ENCODE peak calls at places on chromosomes 12 and 14, in nine cellular contexts. F is aorta; E is lower lobe of right lung; D is mucosa of descending colon; K is neuronal stem cell; N is colonic mucosa; H is lung; B is CD8-positive, alpha-beta memory T cell; G is ovary. X is an unnamed sample.
A peak's percentile ranks its signal among the peaks of the same experiment; 100 is the strongest.

GRCh38 chr14:20460458-20461229 is 590 bp downstream of the PIP4P1 start:
- DNase-seq in F (no peak), E (peak; percentile 74), K (no peak), B (peak; percentile 63), H (peak; percentile 70), N (peak; percentile 79), G (peak; percentile 36), D (peak; percentile 86), X (peak; percentile 73)

GRCh38 chr12:110349521-110350151 is 53.9 kb downstream of the ANAPC7 start:
- DNase-seq in K (no peak), H (no peak), G (no peak), E (no peak), N (no peak), F (no peak), D (no peak), B (no peak), X (peak; percentile 39)

GRCh38 chr12:57767317-57767716 is 439 bp upstream of the CYP27B1 start:
- DNase-seq in D (no peak), E (no peak), K (no peak), F (no peak), H (no peak), G (no peak), N (no peak), B (no peak), X (no peak)

GRCh38 chr14:20415723-20416622 is 2.7 kb upstream of the TEP1 start:
- DNase-seq in B (peak; percentile 10), N (peak; percentile 79), H (no peak), G (no peak), F (no peak), E (no peak), D (no peak), K (no peak), X (peak; percentile 52)

GRCh38 chr12:41497362-41497761 is 309.2 kb downstream of the PDZRN4 start:
- DNase-seq in N (no peak), K (no peak), H (no peak), G (no peak), F (no peak), B (no peak), E (no peak), D (no peak), X (no peak)

GRCh38 chr14:100486025-100486828 is 101.0 kb downstream of the BEGAIN start:
- DNase-seq in K (peak; percentile 84), D (peak; percentile 78), B (peak; percentile 27), E (peak; percentile 60), G (peak; percentile 85), F (peak; percentile 79), N (peak; percentile 62), H (no peak), X (peak; percentile 42)

GRCh38 chr12:20109667-20110066 is 258.7 kb upstream of the PDE3A start:
- DNase-seq in F (no peak), B (no peak), G (no peak), D (no peak), K (no peak), N (no peak), E (no peak), H (no peak), X (no peak)

GRCh38 chr12:29769162-29769820 is 14.5 kb downstream of the TMTC1 start:
- DNase-seq in F (no peak), H (no peak), G (no peak), E (no peak), B (no peak), D (no peak), N (no peak), K (no peak), X (no peak)

GRCh38 chr12:81077329-81077685 is 572 bp upstream of the ACSS3 start:
- DNase-seq in B (no peak), E (no peak), D (no peak), G (peak; percentile 53), F (no peak), K (peak; percentile 57), N (no peak), H (peak; percentile 46), X (no peak)

GRCh38 chr14:101508948-101509729 is 52.2 kb upstream of the DIO3 start:
- DNase-seq in D (peak; percentile 6), H (no peak), F (no peak), G (peak; percentile 19), N (no peak), B (no peak), K (no peak), E (peak; percentile 30), X (no peak)

GRCh38 chr12:115511971-115512370 is 765.5 kb downstream of the MED13L start:
- DNase-seq in D (no peak), F (no peak), K (no peak), E (no peak), N (no peak), G (no peak), B (no peak), H (no peak), X (no peak)

GRCh38 chr12:31929140-31929526 is 30.1 kb upstream of the RESF1 start:
- DNase-seq in E (no peak), G (no peak), B (no peak), N (no peak), H (no peak), K (no peak), D (no peak), F (no peak), X (no peak)

GRCh38 chr14:35441160-35441559 is 36.6 kb upstream of the NFKBIA start:
- DNase-seq in E (no peak), K (no peak), B (no peak), D (no peak), F (no peak), H (no peak), G (no peak), N (no peak), X (no peak)

GRCh38 chr14:76011959-76012802 is 26.6 kb downstream of the IFT43 start:
- DNase-seq in E (no peak), K (no peak), N (no peak), D (no peak), B (no peak), H (no peak), F (peak; percentile 80), G (peak; percentile 41), X (no peak)

GRCh38 chr12:16796168-16796567 is 190.2 kb upstream of the LMO3 start:
- DNase-seq in F (no peak), B (no peak), D (no peak), H (no peak), N (no peak), G (no peak), E (no peak), K (no peak), X (peak; percentile 22)

GRCh38 chr14:99191663-99192621 is 80.1 kb downstream of the BCL11B start:
- DNase-seq in H (peak; percentile 53), G (peak; percentile 71), K (no peak), N (peak; percentile 36), B (peak; percentile 27), F (peak; percentile 76), D (peak; percentile 43), E (no peak), X (peak; percentile 81)

GRCh38 chr12:106672308-106673085 is 89.7 kb downstream of the RFX4 start:
- DNase-seq in N (no peak), F (no peak), K (peak; percentile 82), H (no peak), G (no peak), D (no peak), B (no peak), E (no peak), X (no peak)
- H3K4me3 ChIP-seq in N (no peak overlapping the region), F (no peak overlapping the region), K (no peak overlapping the region), H (no peak overlapping the region), G (no peak overlapping the region), D (no peak overlapping the region), B (no peak overlapping the region), E (no peak overlapping the region), X (no peak overlapping the region)

DNA sequence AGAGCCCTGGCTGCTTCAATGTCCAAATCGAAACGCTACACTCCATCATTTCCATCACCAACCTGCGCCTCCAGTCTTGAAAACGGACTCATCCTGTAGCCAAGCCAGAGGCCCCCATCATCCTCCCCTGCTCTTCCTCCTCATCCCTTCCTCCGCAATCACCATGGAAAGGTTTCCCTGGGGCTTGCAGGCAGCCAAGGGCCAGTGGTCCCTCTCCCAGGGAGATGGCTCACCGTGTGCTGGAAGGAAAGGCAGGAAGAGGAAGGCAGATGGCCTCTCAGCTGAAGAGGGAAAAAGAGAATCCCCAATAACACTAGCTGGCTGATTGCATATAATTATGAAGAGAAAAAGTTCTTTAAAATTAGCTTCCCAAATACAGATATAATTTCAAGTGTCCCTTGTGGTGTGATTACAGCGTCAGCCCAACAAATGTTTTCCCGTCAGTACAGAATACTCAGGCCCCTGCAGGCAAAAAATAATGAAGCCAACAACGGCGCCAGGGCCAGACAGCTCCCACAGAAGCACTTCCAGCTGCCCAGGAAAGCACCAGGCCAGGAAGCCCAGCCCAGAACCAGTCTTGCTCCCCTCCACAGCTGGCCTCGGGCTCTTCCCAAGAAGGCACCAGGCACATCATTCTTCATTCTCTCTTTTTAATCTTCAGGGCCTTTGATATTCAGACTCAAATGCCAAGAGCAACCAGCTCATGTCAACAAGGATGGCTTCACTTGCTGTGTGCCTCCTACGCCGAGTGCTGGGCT is 24.7 kb downstream of the ITPK1 start:
- DNase-seq in K (no peak), D (no peak), B (no peak), N (no peak), F (no peak), H (no peak), G (peak; percentile 46), E (no peak), X (no peak)
- H3K36me3 ChIP-seq in K (no peaks in the 10 kb centered on the region), D (no peaks in the 10 kb centered on the region), B (no peaks in the 10 kb centered on the region), N (no peaks in the 10 kb centered on the region), F (no peaks in the 10 kb centered on the region), H (no peaks in the 10 kb centered on the region), G (no peaks in the 10 kb centered on the region), E (no peaks in the 10 kb centered on the region), X (no peaks in the 10 kb centered on the region)

GRCh38 chr12:94282675-94283074 is 134.3 kb downstream of the PLXNC1 start:
- DNase-seq in B (peak; percentile 38), N (no peak), H (peak; percentile 62), D (no peak), G (no peak), K (no peak), E (peak; percentile 74), F (no peak), X (peak; percentile 64)
- H3K4me1 ChIP-seq in B (peaks cover 21% of the 10 kb centered on the region), N (peaks cover 5% of the 10 kb centered on the region), H (no peaks in the 10 kb centered on the region), D (peaks cover 11% of the 10 kb centered on the region), G (peaks cover 2% of the 10 kb centered on the region), K (peaks cover 8% of the 10 kb centered on the region), E (peaks cover 22% of the 10 kb centered on the region), F (no peaks in the 10 kb centered on the region), X (peaks cover 27% of the 10 kb centered on the region)

GRCh38 chr14:32623300-32624093 is 294.4 kb downstream of the AKAP6 start:
- DNase-seq in H (no peak), F (no peak), G (no peak), N (no peak), D (no peak), E (no peak), K (no peak), B (no peak), X (no peak)
- H3K4me3 ChIP-seq in H (no peak overlapping the region), F (no peak overlapping the region), G (no peak overlapping the region), N (no peak overlapping the region), D (no peak overlapping the region), E (no peak overlapping the region), K (no peak overlapping the region), B (no peak overlapping the region), X (no peak overlapping the region)

X was measured in CD4-positive, alpha-beta memory T cell.